ENCODE peak calls at places on chromosomes 3 and 15, in eight cellular contexts. One of them, this sample, is unnamed.

GRCh38 chr3:71226565-71227281 is 356.8 kb downstream of the FOXP1 start:
- DNase-seq in fibroblast of lung: peak
- DNase-seq in Caco-2: no peak
- DNase-seq in AG04450: no peak
- DNase-seq in cardiac fibroblast: peak
- DNase-seq in fibroblast of the aortic adventitia: peak
- DNase-seq in esophagus squamous epithelium: no peak
- DNase-seq in prostate gland: no peak
- DNase-seq in this sample: no peak

GRCh38 chr3:65019412-65020093 is 331.8 kb upstream of the ADAMTS9 start:
- DNase-seq in esophagus squamous epithelium: no peak
- DNase-seq in prostate gland: no peak
- DNase-seq in fibroblast of lung: peak
- DNase-seq in cardiac fibroblast: no peak
- DNase-seq in AG04450: no peak
- DNase-seq in fibroblast of the aortic adventitia: no peak
- DNase-seq in Caco-2: peak
- DNase-seq in this sample: no peak

GRCh38 chr3:32310336-32310735 is 71.9 kb downstream of the CMTM8 start:
- DNase-seq in esophagus squamous epithelium: no peak
- DNase-seq in fibroblast of the aortic adventitia: no peak
- DNase-seq in cardiac fibroblast: no peak
- DNase-seq in AG04450: no peak
- DNase-seq in fibroblast of lung: no peak
- DNase-seq in prostate gland: no peak
- DNase-seq in Caco-2: no peak
- DNase-seq in this sample: no peak

GRCh38 chr3:185549651-185550111 is 2.7 kb downstream of the LIPH start:
- DNase-seq in cardiac fibroblast: peak
- DNase-seq in fibroblast of lung: no peak
- DNase-seq in fibroblast of the aortic adventitia: peak
- DNase-seq in esophagus squamous epithelium: no peak
- DNase-seq in AG04450: no peak
- DNase-seq in Caco-2: peak
- DNase-seq in prostate gland: no peak
- DNase-seq in this sample: no peak

GRCh38 chr3:66655673-66656072 is 154.9 kb upstream of the LRIG1 start:
- DNase-seq in fibroblast of lung: no peak
- DNase-seq in AG04450: no peak
- DNase-seq in fibroblast of the aortic adventitia: no peak
- DNase-seq in prostate gland: no peak
- DNase-seq in esophagus squamous epithelium: no peak
- DNase-seq in cardiac fibroblast: no peak
- DNase-seq in Caco-2: peak
- DNase-seq in this sample: no peak

GRCh38 chr3:66075281-66075680 is 36.6 kb upstream of the MAGI1 start:
- DNase-seq in fibroblast of lung: peak
- DNase-seq in Caco-2: no peak
- DNase-seq in AG04450: peak
- DNase-seq in fibroblast of the aortic adventitia: peak
- DNase-seq in esophagus squamous epithelium: no peak
- DNase-seq in cardiac fibroblast: peak
- DNase-seq in prostate gland: no peak
- DNase-seq in this sample: no peak

GRCh38 chr15:88580532-88580931 is 34.1 kb upstream of the DET1 start:
- DNase-seq in Caco-2: no peak
- DNase-seq in fibroblast of the aortic adventitia: no peak
- DNase-seq in prostate gland: no peak
- DNase-seq in cardiac fibroblast: no peak
- DNase-seq in AG04450: no peak
- DNase-seq in fibroblast of lung: no peak
- DNase-seq in esophagus squamous epithelium: no peak
- DNase-seq in this sample: no peak

GRCh38 chr3:100682056-100682853 is 27.0 kb upstream of the TFG start:
- DNase-seq in cardiac fibroblast: peak
- DNase-seq in fibroblast of lung: no peak
- DNase-seq in fibroblast of the aortic adventitia: no peak
- DNase-seq in Caco-2: no peak
- DNase-seq in prostate gland: no peak
- DNase-seq in esophagus squamous epithelium: no peak
- DNase-seq in AG04450: no peak
- DNase-seq in this sample: no peak

GRCh38 chr15:50911001-50911400 is 2.5 kb downstream of the AP4E1 start:
- DNase-seq in esophagus squamous epithelium: no peak
- DNase-seq in fibroblast of lung: no peak
- DNase-seq in Caco-2: no peak
- DNase-seq in fibroblast of the aortic adventitia: peak
- DNase-seq in AG04450: no peak
- DNase-seq in prostate gland: no peak
- DNase-seq in cardiac fibroblast: peak
- DNase-seq in this sample: no peak

GRCh38 chr15:63244399-63244798 is 33.0 kb upstream of the APH1B start:
- DNase-seq in esophagus squamous epithelium: no peak
- DNase-seq in cardiac fibroblast: peak
- DNase-seq in AG04450: no peak
- DNase-seq in Caco-2: no peak
- DNase-seq in fibroblast of the aortic adventitia: peak
- DNase-seq in prostate gland: no peak
- DNase-seq in fibroblast of lung: no peak
- DNase-seq in this sample: no peak

GRCh38 chr3:133424937-133425869 is 25.3 kb downstream of the BFSP2 start:
- DNase-seq in AG04450: no peak
- DNase-seq in cardiac fibroblast: no peak
- DNase-seq in fibroblast of lung: no peak
- DNase-seq in fibroblast of the aortic adventitia: no peak
- DNase-seq in esophagus squamous epithelium: no peak
- DNase-seq in prostate gland: no peak
- DNase-seq in Caco-2: no peak
- DNase-seq in this sample: no peak

GRCh38 chr15:76056931-76057330 is 2.9 kb upstream of the TMEM266 start:
- DNase-seq in esophagus squamous epithelium: no peak
- DNase-seq in Caco-2: no peak
- DNase-seq in prostate gland: no peak
- DNase-seq in AG04450: no peak
- DNase-seq in fibroblast of lung: no peak
- DNase-seq in fibroblast of the aortic adventitia: no peak
- DNase-seq in cardiac fibroblast: no peak
- DNase-seq in this sample: no peak

GRCh38 chr3:134625462-134625861 is 25.4 kb downstream of the KY start:
- DNase-seq in cardiac fibroblast: no peak
- DNase-seq in fibroblast of the aortic adventitia: no peak
- DNase-seq in fibroblast of lung: no peak
- DNase-seq in esophagus squamous epithelium: no peak
- DNase-seq in prostate gland: no peak
- DNase-seq in AG04450: no peak
- DNase-seq in Caco-2: no peak
- DNase-seq in this sample: no peak

GRCh38 chr3:193545304-193545703 is 9.4 kb downstream of the ATP13A4 start:
- DNase-seq in esophagus squamous epithelium: no peak
- DNase-seq in cardiac fibroblast: no peak
- DNase-seq in prostate gland: no peak
- DNase-seq in Caco-2: no peak
- DNase-seq in AG04450: no peak
- DNase-seq in fibroblast of the aortic adventitia: no peak
- DNase-seq in fibroblast of lung: no peak
- DNase-seq in this sample: no peak

GRCh38 chr3:60531759-60532158 is 719.5 kb downstream of the FHIT start:
- DNase-seq in fibroblast of the aortic adventitia: no peak
- DNase-seq in cardiac fibroblast: no peak
- DNase-seq in AG04450: no peak
- DNase-seq in esophagus squamous epithelium: no peak
- DNase-seq in fibroblast of lung: no peak
- DNase-seq in Caco-2: no peak
- DNase-seq in prostate gland: no peak
- DNase-seq in this sample: no peak

GRCh38 chr3:160027541-160028195 is 39.0 kb downstream of the IL12A start:
- DNase-seq in cardiac fibroblast: peak
- DNase-seq in fibroblast of lung: peak
- DNase-seq in fibroblast of the aortic adventitia: peak
- DNase-seq in Caco-2: no peak
- DNase-seq in prostate gland: no peak
- DNase-seq in AG04450: peak
- DNase-seq in esophagus squamous epithelium: no peak
- DNase-seq in this sample: no peak

GRCh38 chr15:44195151-44195740 is at the start of gene FRMD5:
- DNase-seq in fibroblast of the aortic adventitia: peak
- DNase-seq in fibroblast of lung: peak
- DNase-seq in AG04450: peak
- DNase-seq in esophagus squamous epithelium: peak
- DNase-seq in prostate gland: peak
- DNase-seq in cardiac fibroblast: peak
- DNase-seq in Caco-2: peak
- DNase-seq in this sample: peak

DNA sequence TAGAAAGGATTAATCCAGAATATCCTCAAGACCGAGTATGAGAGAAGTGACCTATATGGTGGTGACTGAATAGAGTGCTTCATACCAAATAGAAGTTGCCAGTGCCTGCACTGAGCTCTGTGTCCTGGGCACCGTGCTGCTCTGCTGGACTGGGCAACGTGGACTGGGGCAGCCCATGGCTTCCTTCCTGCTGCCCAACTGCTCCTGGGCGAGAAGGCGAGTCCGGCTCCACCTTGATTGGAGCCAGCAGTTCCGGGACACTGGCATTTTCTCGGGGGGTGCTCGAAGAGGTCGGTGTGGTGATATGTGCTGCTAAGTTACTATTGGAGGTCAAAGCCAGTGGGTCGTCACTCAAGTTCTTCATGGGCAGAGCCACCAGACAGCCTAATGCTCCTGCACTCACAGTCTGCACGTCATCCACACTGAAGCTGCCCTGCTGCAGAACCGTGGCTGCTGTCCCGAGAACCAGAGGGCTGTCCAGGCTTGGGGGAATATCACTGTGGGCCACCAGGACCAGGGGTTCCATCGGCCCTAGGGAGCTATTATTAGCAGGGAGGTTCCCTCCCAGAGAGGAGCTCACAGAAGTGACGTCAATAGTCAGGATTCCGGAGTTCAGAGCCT is 14.1 kb downstream of the ZXDC start:
- DNase-seq in Caco-2: no peak
- DNase-seq in esophagus squamous epithelium: no peak
- DNase-seq in prostate gland: no peak
- DNase-seq in fibroblast of the aortic adventitia: no peak
- DNase-seq in AG04450: no peak
- DNase-seq in fibroblast of lung: no peak
- DNase-seq in cardiac fibroblast: no peak
- DNase-seq in this sample: no peak
- H3K4me3 ChIP-seq in Caco-2: no peak
- H3K4me3 ChIP-seq in esophagus squamous epithelium: no peak
- H3K4me3 ChIP-seq in prostate gland: no peak
- H3K4me3 ChIP-seq in fibroblast of the aortic adventitia: no peak
- H3K4me3 ChIP-seq in AG04450: no peak
- H3K4me3 ChIP-seq in fibroblast of lung: no peak
- H3K4me3 ChIP-seq in cardiac fibroblast: no peak
- H3K4me3 ChIP-seq in this sample: no peak

DNA sequence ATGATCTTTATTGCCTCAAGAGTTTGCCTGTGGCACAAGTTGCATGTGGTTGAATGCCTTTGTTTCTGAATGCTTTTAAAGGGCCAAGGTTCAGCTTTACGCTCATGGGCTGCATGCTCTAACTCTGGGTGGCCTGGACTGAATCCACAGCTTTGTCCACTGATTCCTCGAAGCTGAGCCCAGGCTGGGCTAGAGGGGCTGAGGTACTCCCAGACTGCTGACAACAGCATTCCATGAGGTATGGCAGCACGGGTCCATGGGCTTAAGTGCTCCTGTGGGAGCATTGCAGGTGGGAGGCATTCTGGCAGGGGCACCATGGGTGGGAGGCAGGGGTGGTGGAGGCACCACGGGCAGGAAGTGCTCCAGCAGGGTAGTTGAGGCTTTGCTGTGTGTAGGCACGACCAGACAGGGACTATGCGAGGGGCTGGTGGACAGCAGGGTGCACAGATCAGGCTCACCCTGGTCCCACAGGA is 61.6 kb downstream of the GLCE start:
- DNase-seq in AG04450: no peak
- DNase-seq in fibroblast of the aortic adventitia: no peak
- DNase-seq in prostate gland: no peak
- DNase-seq in esophagus squamous epithelium: no peak
- DNase-seq in cardiac fibroblast: no peak
- DNase-seq in fibroblast of lung: no peak
- DNase-seq in Caco-2: no peak
- DNase-seq in this sample: no peak
- H3K4me3 ChIP-seq in AG04450: no peak
- H3K4me3 ChIP-seq in fibroblast of the aortic adventitia: no peak
- H3K4me3 ChIP-seq in prostate gland: no peak
- H3K4me3 ChIP-seq in esophagus squamous epithelium: no peak
- H3K4me3 ChIP-seq in cardiac fibroblast: no peak
- H3K4me3 ChIP-seq in fibroblast of lung: no peak
- H3K4me3 ChIP-seq in Caco-2: no peak
- H3K4me3 ChIP-seq in this sample: no peak

DNA sequence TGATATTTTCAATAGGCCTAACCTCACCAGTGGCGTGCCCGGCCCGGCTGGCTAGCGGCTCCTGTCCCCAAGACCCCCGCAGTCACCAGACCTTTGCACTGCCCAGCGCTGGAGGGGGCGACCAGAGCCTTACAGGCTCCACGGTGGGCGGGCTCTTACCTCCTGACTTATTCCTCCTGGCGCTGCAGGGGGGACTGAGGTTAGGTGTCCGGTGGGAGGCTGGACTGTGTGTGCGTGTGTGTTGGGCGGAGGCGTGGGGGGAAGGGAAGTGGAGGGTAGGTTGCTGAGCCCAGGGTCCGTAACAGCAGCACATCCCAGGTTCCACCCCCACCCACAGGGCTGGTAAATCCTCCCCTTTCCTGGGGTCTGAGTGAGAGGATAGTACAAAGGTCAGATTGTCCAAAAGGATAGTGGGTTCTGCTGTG is 27.5 kb upstream of the THRB start:
- DNase-seq in esophagus squamous epithelium: no peak
- DNase-seq in prostate gland: no peak
- DNase-seq in AG04450: no peak
- DNase-seq in fibroblast of lung: no peak
- DNase-seq in cardiac fibroblast: no peak
- DNase-seq in fibroblast of the aortic adventitia: no peak
- DNase-seq in Caco-2: peak
- DNase-seq in this sample: no peak
- H3K4me3 ChIP-seq in esophagus squamous epithelium: peak
- H3K4me3 ChIP-seq in prostate gland: peak
- H3K4me3 ChIP-seq in AG04450: peak
- H3K4me3 ChIP-seq in fibroblast of lung: peak
- H3K4me3 ChIP-seq in cardiac fibroblast: peak
- H3K4me3 ChIP-seq in fibroblast of the aortic adventitia: peak
- H3K4me3 ChIP-seq in Caco-2: peak
- H3K4me3 ChIP-seq in this sample: peak

DNA sequence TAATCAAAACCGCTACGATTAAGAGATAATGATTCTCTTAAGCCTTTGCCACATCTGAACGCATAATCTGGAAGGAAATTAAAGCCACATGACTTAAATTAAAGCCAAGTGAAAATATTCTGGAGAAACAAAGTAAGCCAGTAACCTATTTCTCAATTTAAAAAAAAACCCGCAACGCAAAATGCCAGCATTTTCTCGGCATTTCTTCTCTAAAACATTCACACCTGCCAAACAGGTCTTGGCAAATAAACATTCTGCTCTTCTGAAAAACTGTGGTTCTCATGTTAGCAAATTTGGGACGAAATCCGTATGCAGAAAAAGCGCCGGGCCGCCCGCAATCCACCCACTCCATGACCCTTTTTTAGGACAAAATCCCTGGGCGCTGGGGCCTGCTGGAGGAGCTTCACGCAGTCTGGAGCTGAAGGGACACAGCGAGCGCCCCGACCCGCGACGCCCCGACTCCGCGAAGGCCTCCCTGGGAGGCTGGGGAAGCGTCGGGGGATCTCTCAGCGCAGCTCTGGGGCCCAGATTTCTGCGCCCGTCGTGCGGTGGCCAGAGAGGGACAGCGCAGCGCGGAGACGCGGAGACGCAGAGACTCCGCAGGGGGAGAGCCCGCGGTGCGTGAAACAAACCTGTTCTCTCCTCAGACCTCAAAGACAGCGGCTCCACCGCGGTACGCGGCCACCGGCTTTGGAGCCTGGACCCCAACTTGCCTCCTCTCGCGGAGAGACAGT is 471 bp downstream of the NKIRAS1 start:
- DNase-seq in esophagus squamous epithelium: no peak
- DNase-seq in fibroblast of the aortic adventitia: peak
- DNase-seq in prostate gland: no peak
- DNase-seq in Caco-2: no peak
- DNase-seq in fibroblast of lung: no peak
- DNase-seq in cardiac fibroblast: peak
- DNase-seq in AG04450: no peak
- DNase-seq in this sample: no peak
- H3K4me3 ChIP-seq in esophagus squamous epithelium: peak
- H3K4me3 ChIP-seq in fibroblast of the aortic adventitia: peak
- H3K4me3 ChIP-seq in prostate gland: peak
- H3K4me3 ChIP-seq in Caco-2: peak
- H3K4me3 ChIP-seq in fibroblast of lung: peak
- H3K4me3 ChIP-seq in cardiac fibroblast: peak
- H3K4me3 ChIP-seq in AG04450: peak
- H3K4me3 ChIP-seq in this sample: peak